ENCODE peak calls at places on chromosomes 16 and 17, in ten cellular contexts. J, E, P, T, Q, U, X, M, H and Z are unnamed samples.

GRCh38 chr16:57940382-57940966 is 30.5 kb downstream of the CNGB1 start:
- DNase-seq in P (no peak), H (no peak), Q (no peak), M (no peak), T (no peak), J (no peak), U (no peak), X (no peak), E (no peak), Z (no peak)

GRCh38 chr17:56389356-56389755 is 204.1 kb upstream of the NOG start:
- DNase-seq in T (no peak), E (no peak), U (no peak), P (no peak), Q (no peak), H (no peak), X (no peak), J (no peak), M (no peak), Z (no peak)

GRCh38 chr16:58121132-58121531 is 8.0 kb downstream of the CFAP20 start:
- DNase-seq in U (no peak), X (no peak), T (no peak), P (no peak), E (peak), Q (no peak), M (no peak), H (no peak), J (peak), Z (no peak)

GRCh38 chr17:39164675-39165143 is 1.3 kb downstream of the ARL5C start:
- DNase-seq in X (peak), M (peak), Q (peak), J (peak), U (peak), E (peak), H (peak), T (peak), P (peak), Z (no peak)

GRCh38 chr17:82884341-82884871 is 44.6 kb upstream of the ZNF750 start:
- DNase-seq in U (no peak), X (no peak), P (no peak), T (no peak), Q (no peak), H (no peak), M (peak), J (no peak), E (no peak), Z (no peak)

GRCh38 chr17:71494456-71494855 is 626.4 kb upstream of the SOX9 start:
- DNase-seq in M (no peak), T (no peak), U (no peak), J (no peak), P (no peak), E (no peak), H (peak), X (no peak), Q (no peak), Z (no peak)

GRCh38 chr16:87956169-87956770 is 5.0 kb downstream of the BANP start:
- DNase-seq in T (no peak), P (peak), J (no peak), U (peak), H (peak), E (no peak), M (peak), Q (no peak), X (peak), Z (peak)

GRCh38 chr17:44920565-44920940 is 5.3 kb upstream of the GFAP start:
- DNase-seq in U (no peak), J (no peak), M (no peak), Q (no peak), X (no peak), T (no peak), P (no peak), H (no peak), E (no peak), Z (no peak)

GRCh38 chr17:19386974-19387920 is at the start of gene MFAP4:
- DNase-seq in U (no peak), J (no peak), P (no peak), X (no peak), H (peak), T (no peak), E (peak), M (peak), Q (no peak), Z (no peak)

GRCh38 chr16:89105599-89106151 is 12.0 kb downstream of the ACSF3 start:
- DNase-seq in H (no peak), J (no peak), T (no peak), M (peak), E (no peak), Q (no peak), X (no peak), P (no peak), U (no peak), Z (no peak)

GRCh38 chr16:3963203-3963602 is 82.7 kb upstream of the CREBBP start:
- DNase-seq in H (no peak), X (no peak), P (peak), T (no peak), U (no peak), J (no peak), Q (no peak), E (no peak), M (no peak), Z (no peak)

GRCh38 chr16:88289549-88290344 is 93.0 kb upstream of the ZNF469 start:
- DNase-seq in P (no peak), H (no peak), T (peak), X (no peak), Q (no peak), M (no peak), E (no peak), U (no peak), J (no peak), Z (no peak)

GRCh38 chr17:38453951-38454421 is 25.7 kb downstream of the ARHGAP23 start:
- DNase-seq in Q (no peak), P (no peak), J (no peak), U (no peak), M (no peak), X (no peak), T (no peak), E (no peak), H (peak), Z (no peak)

GRCh38 chr17:61361084-61361483 is 38.6 kb upstream of the TBX2 start:
- DNase-seq in P (no peak), M (no peak), Q (peak), J (peak), T (no peak), E (no peak), U (no peak), X (no peak), H (peak), Z (peak)

GRCh38 chr17:78793415-78793814 is 11.3 kb upstream of the CYTH1 start:
- DNase-seq in E (no peak), P (no peak), J (no peak), T (no peak), U (no peak), M (no peak), X (no peak), Q (no peak), H (no peak), Z (no peak)